ENCODE peak calls at places on chromosome 7, in four cellular contexts. V is hypothalamus, E is kidney tubule cell, O is OCI-M1. L is an unnamed sample.

GRCh38 chr7:74039337-74039736 is 11.4 kb downstream of the ELN start:
- DNase-seq in V (no peak), O (no peak), E (no peak), L (no peak)

GRCh38 chr7:79386688-79387422 is 66.6 kb downstream of the MAGI2 start:
- DNase-seq in V (no peak), O (no peak), E (no peak), L (no peak)

GRCh38 chr7:148270576-148270975 is 320.0 kb upstream of the C7orf33 start:
- DNase-seq in O (no peak), E (no peak), V (no peak), L (no peak)

GRCh38 chr7:4693152-4693551 is 11.1 kb downstream of the FOXK1 start:
- DNase-seq in V (no peak), O (no peak), E (no peak), L (no peak)

GRCh38 chr7:17651926-17652385 is 288.3 kb downstream of the SNX13 start:
- DNase-seq in V (no peak), O (no peak), E (peak), L (no peak)

GRCh38 chr7:33807779-33808482 is 97.4 kb upstream of the BMPER start:
- DNase-seq in V (no peak), O (no peak), E (peak), L (peak)

GRCh38 chr7:73565675-73566342 is 8.3 kb upstream of the BCL7B start:
- DNase-seq in E (no peak), O (peak), V (no peak), L (peak)

GRCh38 chr7:43112941-43113621 is 634 bp downstream of the HECW1 start:
- DNase-seq in E (peak), V (peak), O (no peak), L (no peak)

GRCh38 chr7:150994141-150994837 is 3.5 kb downstream of the NOS3 start:
- DNase-seq in E (no peak), V (no peak), O (peak), L (peak)

GRCh38 chr7:144821069-144821468 is 14.8 kb downstream of the TPK1 start:
- DNase-seq in O (no peak), E (peak), V (no peak), L (no peak)

GRCh38 chr7:20350518-20350951 is 19.8 kb downstream of the ITGB8 start:
- DNase-seq in O (peak), E (no peak), V (peak), L (no peak)

GRCh38 chr7:100483728-100484635 is at the start of gene NYAP1:
- DNase-seq in O (peak), E (peak), V (peak), L (peak)

GRCh38 chr7:1124816-1125602 is 35.0 kb downstream of the ZFAND2A start:
- DNase-seq in E (peak), V (no peak), O (no peak), L (no peak)

GRCh38 chr7:117085275-117085674 is 132.0 kb downstream of the ST7 start:
- DNase-seq in V (no peak), O (no peak), E (no peak), L (no peak)